ENCODE peak calls at places on chromosomes 13 and 19, in four cellular contexts. C, R, D and T are unnamed samples.

GRCh38 chr13:74316531-74316930 is 182.3 kb upstream of the KLF12 start:
- DNase-seq in C (no peak), R (no peak), D (peak; percentile 75), T (no peak)

GRCh38 chr19:47714339-47714738 is 1.1 kb downstream of the EHD2 start:
- DNase-seq in R (no peak), C (no peak), D (no peak), T (no peak)

GRCh38 chr13:78468546-78469060 is 134.7 kb downstream of the POU4F1 start:
- DNase-seq in C (no peak), D (no peak), R (no peak), T (no peak)

GRCh38 chr13:63307239-63307638 is 1891.6 kb upstream of the PCDH20 start:
- DNase-seq in C (no peak), D (no peak), R (no peak), T (peak; percentile 5)

GRCh38 chr13:94657167-94657566 is 55.2 kb downstream of the SOX21 start:
- DNase-seq in R (no peak), D (peak; percentile 30), C (no peak), T (no peak)

GRCh38 chr13:39073983-39074382 is 35.7 kb downstream of the NHLRC3 start:
- DNase-seq in C (no peak), D (no peak), R (no peak), T (no peak)

GRCh38 chr13:32503727-32504126 is 34.9 kb downstream of the N4BP2L2 start:
- DNase-seq in C (no peak), D (no peak), R (no peak), T (no peak)

GRCh38 chr13:77434289-77434688 is 101.2 kb upstream of the SCEL start:
- DNase-seq in C (no peak), D (no peak), R (no peak), T (no peak)

GRCh38 chr19:16203256-16204004 is 5.7 kb downstream of the AP1M1 start:
- DNase-seq in C (no peak), D (no peak), R (no peak), T (no peak)

GRCh38 chr13:87234981-87235380 is 436.2 kb upstream of the SLITRK5 start:
- DNase-seq in D (peak; percentile 95), C (no peak), R (no peak), T (no peak)

GRCh38 chr13:98664047-98664446 is 87.1 kb upstream of the STK24 start:
- DNase-seq in C (no peak), D (peak; percentile 95), R (peak; percentile 25), T (no peak)

GRCh38 chr13:80835902-80836301 is 495.0 kb upstream of the SPRY2 start:
- DNase-seq in C (no peak), R (no peak), D (no peak), T (no peak)

GRCh38 chr19:19637186-19637522 is 6.3 kb downstream of the GMIP start:
- DNase-seq in D (no peak), C (no peak), R (no peak), T (no peak)

GRCh38 chr19:11221082-11221598 is 18.3 kb upstream of the ANGPTL8 start:
- DNase-seq in C (no peak), D (no peak), R (no peak), T (no peak)

GRCh38 chr13:95176611-95177259 is 124.5 kb downstream of the ABCC4 start:
- DNase-seq in D (peak; percentile 93), C (no peak), R (no peak), T (peak; percentile 19)

GRCh38 chr13:67935655-67936054 is 705.5 kb upstream of the PCDH9 start:
- DNase-seq in R (no peak), D (no peak), C (no peak), T (no peak)

GRCh38 chr19:37079238-37079637 is 1.0 kb downstream of the ZNF420 start:
- DNase-seq in R (no peak), C (no peak), D (no peak), T (no peak)

GRCh38 chr19:31096047-31096446 is 253.2 kb downstream of the TSHZ3 start:
- DNase-seq in D (no peak), R (no peak), C (peak; percentile 24), T (no peak)

GRCh38 chr19:42343344-42344110 is 18.1 kb downstream of the MEGF8 start:
- DNase-seq in C (peak; percentile 56), R (no peak), D (no peak), T (peak; percentile 4)

GRCh38 chr13:108566413-108567170 is 62.8 kb upstream of the MYO16 start:
- DNase-seq in C (no peak), R (no peak), D (no peak), T (no peak)

GRCh38 chr19:2976609-2977000 is 759 bp upstream of the TLE6 start:
- DNase-seq in C (peak; percentile 55), D (no peak), R (no peak), T (no peak)

GRCh38 chr19:16654151-16654550 is 5.8 kb downstream of the SMIM7 start:
- DNase-seq in R (no peak), C (peak; percentile 58), D (no peak), T (no peak)

GRCh38 chr13:102227696-102228095 is 174.2 kb downstream of the FGF14 start:
- DNase-seq in D (no peak), R (no peak), C (no peak), T (no peak)

GRCh38 chr19:47411101-47411500 is 8.2 kb downstream of the MEIS3 start:
- DNase-seq in D (peak; percentile 28), R (no peak), C (no peak), T (no peak)

DNA sequence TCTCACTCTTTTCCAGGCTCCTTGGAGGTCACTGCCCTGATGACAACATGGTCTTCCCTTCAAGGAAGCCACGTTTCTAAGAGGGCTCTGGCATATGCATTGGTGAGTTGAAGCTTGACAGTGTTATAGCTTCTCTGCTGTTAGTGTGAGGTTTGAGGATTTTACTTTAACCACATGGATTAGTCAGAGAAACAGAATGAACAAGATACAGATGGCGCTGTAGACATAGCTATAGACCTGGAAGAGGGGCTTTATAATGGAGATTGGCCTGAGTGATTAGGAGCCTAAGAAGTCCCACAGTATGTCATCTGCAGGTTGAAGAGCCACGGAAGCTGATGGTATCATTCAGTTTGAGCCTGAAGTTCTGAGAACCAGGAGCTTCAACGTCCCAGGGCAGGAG is 18.4 kb upstream of the URI1 start:
- DNase-seq in C (no peak), R (no peak), D (no peak), T (no peak)
- TF ChIP-seq CTCF in C (no peak), R (no peak), D (no peak), T (no peak)

DNA sequence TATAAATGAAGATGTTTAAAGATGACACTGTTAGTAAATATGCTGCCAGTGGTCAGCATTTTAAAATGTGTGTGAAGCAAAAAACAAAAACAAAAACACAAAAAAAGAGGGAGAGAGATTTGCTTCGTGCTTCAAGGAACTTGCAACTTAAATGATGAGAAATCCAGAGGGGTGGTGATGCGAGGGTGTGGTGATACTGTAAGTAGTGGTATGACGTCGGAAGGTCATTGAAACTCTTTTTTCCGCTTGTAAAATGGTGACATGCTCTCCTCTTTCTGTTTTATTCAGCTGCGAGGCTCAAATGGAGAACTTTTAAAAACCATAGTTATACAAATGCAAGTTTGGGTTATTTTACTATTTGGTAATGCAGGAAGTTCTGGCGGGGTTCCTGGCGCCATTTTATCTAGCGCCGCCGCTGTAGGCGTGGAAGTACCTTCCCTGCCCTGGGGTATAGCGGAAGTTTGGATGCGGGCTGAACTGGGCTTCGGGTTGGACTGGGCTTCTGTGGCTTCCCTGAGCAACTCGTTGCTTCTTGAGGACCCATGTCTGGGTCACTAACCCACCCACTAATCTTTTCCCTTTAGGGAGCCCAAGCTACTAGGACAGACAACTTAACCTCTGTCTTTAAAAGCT is 34.8 kb downstream of the DGKH start:
- DNase-seq in C (no peak), R (no peak), D (no peak), T (no peak)
- H2AFZ ChIP-seq in C (no peak overlapping the region), R (no peak overlapping the region), D (no peak overlapping the region), T (no peak overlapping the region)

DNA sequence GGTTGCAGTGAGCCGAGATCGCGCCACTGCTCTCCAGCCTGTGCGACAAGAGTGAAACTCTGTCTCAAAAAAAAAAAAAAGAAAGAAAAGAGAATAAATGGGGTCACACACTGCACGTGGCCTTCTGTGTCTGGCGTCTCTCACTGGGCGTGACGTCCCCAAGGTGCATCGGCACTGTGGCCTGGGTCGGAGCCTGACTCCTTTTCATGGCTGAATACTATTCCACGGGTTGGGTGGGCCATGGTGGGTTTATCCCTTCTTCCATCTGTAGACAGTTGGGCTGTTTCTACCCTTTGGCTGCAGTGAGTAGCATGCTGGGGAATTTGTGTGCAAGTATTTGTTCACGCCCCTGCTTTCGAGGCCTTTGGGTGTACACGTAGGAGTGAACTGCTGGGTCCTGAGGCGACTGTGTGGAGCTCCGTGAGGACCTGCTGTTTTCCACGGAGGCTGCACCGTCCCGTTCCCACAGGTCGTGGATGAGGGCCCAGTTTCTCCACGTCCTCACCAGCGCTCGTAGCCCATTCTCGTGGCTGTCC is 8.3 kb upstream of the MISP start:
- DNase-seq in C (no peak), R (no peak), D (no peak), T (no peak)
- H3K4me2 ChIP-seq in C (no peak overlapping the region), R (no peak overlapping the region), D (no peak overlapping the region), T (no peak overlapping the region)

GRCh38 chr19:35940839-35941238 is 4.7 kb downstream of the LRFN3 start:
- DNase-seq in R (no peak), D (no peak), C (no peak), T (no peak)

GRCh38 chr19:35943542-35944301 is 7.5 kb downstream of the LRFN3 start:
- DNase-seq in C (no peak), D (no peak), R (no peak), T (no peak)

GRCh38 chr19:35944553-35944952 is 8.4 kb downstream of the LRFN3 start:
- DNase-seq in D (no peak), C (no peak), R (no peak), T (no peak)

GRCh38 chr19:35940078-35940775 is 4.1 kb downstream of the LRFN3 start:
- DNase-seq in D (no peak), R (no peak), C (no peak), T (no peak)

GRCh38 chr19:35942235-35942634 is 6.1 kb downstream of the LRFN3 start:
- DNase-seq in D (no peak), C (no peak), R (no peak), T (no peak)
- TF ChIP-seq CTCF in D (no peak), C (no peak), R (no peak), T (no peak)

GRCh38 chr19:55451522-55452380 is 8.7 kb upstream of the SHISA7 start:
- DNase-seq in D (no peak), R (no peak), C (peak; percentile 65), T (no peak)
- H2AFZ ChIP-seq in D (no peak overlapping the region), R (no peak overlapping the region), C (no peak overlapping the region), T (peak overlapping the region; percentile 15)

GRCh38 chr13:113806104-113806471 is 47.1 kb downstream of the TMEM255B start:
- DNase-seq in D (no peak), R (no peak), C (no peak), T (no peak)

GRCh38 chr13:113805431-113806103 is 46.5 kb downstream of the TMEM255B start:
- DNase-seq in R (no peak), C (no peak), D (no peak), T (no peak)

GRCh38 chr13:113808058-113808834 is 49.2 kb downstream of the TMEM255B start:
- DNase-seq in C (no peak), D (no peak), R (no peak), T (no peak)

GRCh38 chr13:113804703-113805430 is 45.8 kb downstream of the TMEM255B start:
- DNase-seq in D (no peak), C (no peak), R (no peak), T (no peak)

GRCh38 chr13:113806526-113806925 is 47.5 kb downstream of the TMEM255B start:
- DNase-seq in R (no peak), C (no peak), D (no peak), T (no peak)
- H3K4me2 ChIP-seq in R (no peak overlapping the region), C (no peak overlapping the region), D (no peak overlapping the region), T (no peak overlapping the region)